ENCODE peak calls at places on chromosomes 12 and 14, in six cellular contexts. E is mammary epithelial cell, R is stomach, W is foreskin keratinocyte, X is heart right ventricle, S is OCI-LY7. N is an unnamed sample. For H3K4me1, the result is how much of the 10 kb centered on the place peaks cover.

GRCh38 chr12:104183443-104183842 is 32.1 kb upstream of the TXNRD1 start:
- DNase-seq in X (no peak), W (no peak), S (no peak), E (no peak), R (no peak), N (no peak)

GRCh38 chr12:12592930-12593329 is 18.7 kb upstream of the CREBL2 start:
- DNase-seq in E (no peak), X (no peak), S (no peak), R (no peak), W (no peak), N (no peak)

GRCh38 chr12:103657331-103657730 is 70.3 kb downstream of the STAB2 start:
- DNase-seq in X (no peak), W (peak), R (no peak), S (no peak), E (peak), N (no peak)

GRCh38 chr12:122089080-122089479 is 10.5 kb downstream of the MLXIP start:
- DNase-seq in W (no peak), S (no peak), E (no peak), R (no peak), X (no peak), N (no peak)

GRCh38 chr12:40622246-40622838 is 69.9 kb upstream of the CNTN1 start:
- DNase-seq in S (peak), E (peak), R (peak), X (peak), W (peak), N (no peak)

GRCh38 chr12:105935981-105936380 is 202.8 kb downstream of the NUAK1 start:
- DNase-seq in W (no peak), E (peak), X (no peak), R (no peak), S (no peak), N (no peak)

GRCh38 chr14:88877192-88877591 is 52.7 kb downstream of the TTC8 start:
- DNase-seq in S (no peak), E (no peak), W (no peak), X (no peak), R (no peak), N (no peak)

GRCh38 chr12:6551063-6551461 is 4.8 kb downstream of the IFFO1 start:
- DNase-seq in R (no peak), S (no peak), W (no peak), E (no peak), X (peak), N (peak)

GRCh38 chr12:79911889-79912656 is 22.8 kb downstream of the PPP1R12A start:
- DNase-seq in S (no peak), W (no peak), R (no peak), X (no peak), E (peak), N (no peak)

GRCh38 chr12:52246720-52247621 is 13.9 kb downstream of the KRT7 start:
- DNase-seq in W (no peak), X (no peak), R (peak), S (no peak), E (no peak), N (peak)
- H3K4me1 ChIP-seq in W (under half), X (under half), R (half or more), S (under half), E (under half), N (half or more)

DNA sequence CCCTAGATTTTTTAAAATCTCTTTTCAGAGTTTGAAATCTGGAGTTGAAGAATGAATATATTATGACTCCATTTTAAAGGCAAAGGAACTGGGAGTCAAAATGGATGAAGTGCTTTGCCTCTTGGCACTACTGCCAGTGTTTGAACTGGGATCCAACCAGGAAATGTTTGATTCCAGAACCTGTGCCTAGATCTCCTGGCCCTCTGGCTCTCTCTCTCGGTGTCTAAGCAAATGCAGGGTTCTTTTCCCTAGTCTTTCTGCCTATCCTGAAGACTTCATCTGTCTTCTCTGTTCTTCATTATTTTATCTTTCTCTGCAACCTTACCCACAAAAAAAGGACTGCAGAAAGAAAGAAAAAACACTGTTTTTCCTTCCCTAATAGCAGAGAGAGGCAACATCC is 17.0 kb downstream of the BTG1 start:
- DNase-seq in W (no peak), X (no peak), E (no peak), R (no peak), S (no peak), N (no peak)
- H3K4me1 ChIP-seq in W (under half), X (under half), E (under half), R (under half), S (under half), N (under half)

DNA sequence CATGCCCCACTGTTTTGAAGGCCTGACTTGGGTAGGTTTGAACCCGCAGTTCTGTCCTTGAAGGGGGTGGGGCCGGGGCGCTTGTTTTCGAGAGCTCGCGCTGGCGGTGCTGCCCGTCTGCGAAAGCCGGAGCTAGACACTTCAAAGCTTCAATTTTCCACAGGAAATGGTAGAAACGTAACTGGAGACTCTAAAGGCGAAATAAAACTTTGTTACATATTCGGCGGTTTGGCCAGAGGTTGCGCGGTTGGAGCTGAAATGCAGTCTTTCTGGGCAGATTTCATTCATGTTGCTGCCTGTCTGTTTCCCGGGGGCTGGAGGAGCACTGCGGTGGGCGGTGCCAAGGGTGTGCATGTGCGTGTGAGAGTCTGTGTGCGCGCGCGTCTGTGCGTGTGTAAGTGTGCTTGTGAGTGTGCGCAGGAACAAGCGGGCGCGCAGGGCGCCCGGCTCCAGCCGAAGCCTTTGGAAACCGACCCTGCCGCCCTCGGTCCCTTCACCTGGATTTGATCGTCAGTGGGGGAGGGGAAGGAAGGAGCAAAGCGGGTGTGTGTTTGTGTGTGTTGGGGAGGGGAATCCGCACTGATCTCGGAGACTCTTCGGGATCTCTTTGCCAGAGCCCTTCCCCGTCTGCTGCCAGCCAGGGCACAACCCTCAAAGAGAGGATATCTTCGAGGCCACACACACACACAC is 227.7 kb upstream of the CRY1 start:
- DNase-seq in X (no peak), R (no peak), S (no peak), E (peak), W (peak), N (no peak)
- H3K4me1 ChIP-seq in X (under half), R (under half), S (under half), E (under half), W (under half), N (under half)

GRCh38 chr12:48882325-48882687 is 16.6 kb upstream of the RND1 start:
- DNase-seq in S (no peak), X (peak), R (peak), W (no peak), E (no peak), N (no peak)
- H3K4me1 ChIP-seq in S (under half), X (under half), R (under half), W (under half), E (under half), N (under half)

GRCh38 chr14:55101698-55102097 is 27.4 kb upstream of the LGALS3 start:
- DNase-seq in X (no peak), W (no peak), R (no peak), E (no peak), S (no peak), N (no peak)

GRCh38 chr14:55104051-55104954 is 24.7 kb upstream of the LGALS3 start:
- DNase-seq in E (no peak), S (peak), R (no peak), W (no peak), X (no peak), N (no peak)

GRCh38 chr14:55103005-55103640 is 25.9 kb upstream of the LGALS3 start:
- DNase-seq in S (peak), W (peak), R (peak), X (peak), E (peak), N (peak)

GRCh38 chr14:55099741-55100140 is 29.3 kb upstream of the LGALS3 start:
- DNase-seq in R (no peak), S (no peak), X (no peak), W (no peak), E (no peak), N (no peak)

GRCh38 chr14:55102141-55102547 is 26.9 kb upstream of the LGALS3 start:
- DNase-seq in W (peak), E (peak), X (peak), R (peak), S (peak), N (peak)
- H3K4me1 ChIP-seq in W (under half), E (under half), X (half or more), R (under half), S (under half), N (under half)

GRCh38 chr14:105080161-105080560 is 14.9 kb upstream of the GPR132 start:
- DNase-seq in W (no peak), R (no peak), E (no peak), S (no peak), X (no peak), N (no peak)
- H3K4me1 ChIP-seq in W (under half), R (under half), E (under half), S (under half), X (under half), N (under half)

GRCh38 chr12:108690799-108691153 is 40.5 kb downstream of the CORO1C start:
- DNase-seq in X (no peak), S (no peak), R (no peak), E (no peak), W (no peak), N (no peak)
- H3K4me1 ChIP-seq in X (half or more), S (under half), R (under half), E (half or more), W (under half), N (half or more)

DNA sequence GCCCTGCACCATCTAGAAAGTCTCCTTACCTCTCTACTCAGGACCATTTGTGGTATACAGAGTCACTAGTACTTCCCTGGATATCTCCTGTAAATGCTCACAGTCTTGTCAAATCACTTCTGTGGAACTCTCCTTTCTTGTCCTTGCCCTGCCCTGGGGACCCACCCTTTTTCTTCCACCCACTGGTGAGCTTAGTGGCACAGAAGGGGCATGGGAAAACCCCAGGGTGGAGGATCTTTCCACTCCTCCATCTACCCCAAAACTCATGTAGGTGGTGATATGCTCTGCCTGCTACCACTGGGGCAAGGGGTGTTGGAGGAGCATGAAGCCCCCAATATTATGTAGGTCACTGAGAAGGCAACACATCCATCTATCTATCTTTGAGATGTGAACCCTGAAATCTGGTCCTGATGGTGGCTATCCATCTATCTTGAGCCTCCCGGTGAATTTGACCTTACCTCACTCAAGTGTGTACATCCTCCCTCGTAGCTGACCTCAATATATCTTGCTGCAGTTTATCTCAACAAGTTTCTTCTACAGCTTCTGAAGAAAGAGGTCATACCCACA is 943 bp downstream of the TESPA1 start:
- DNase-seq in R (no peak), W (no peak), S (no peak), X (no peak), E (no peak), N (no peak)
- H3K4me1 ChIP-seq in R (under half), W (under half), S (under half), X (under half), E (under half), N (under half)

GRCh38 chr12:131205534-131205933 is 251.8 kb downstream of the ADGRD1 start:
- DNase-seq in W (no peak), E (no peak), R (no peak), X (no peak), S (no peak), N (no peak)

GRCh38 chr12:131204416-131205311 is 251.0 kb downstream of the ADGRD1 start:
- DNase-seq in S (no peak), R (no peak), E (no peak), X (no peak), W (no peak), N (no peak)

GRCh38 chr12:131199221-131199620 is 245.5 kb downstream of the ADGRD1 start:
- DNase-seq in E (no peak), R (no peak), X (no peak), S (no peak), W (no peak), N (no peak)

GRCh38 chr12:131203666-131204415 is 250.1 kb downstream of the ADGRD1 start:
- DNase-seq in R (no peak), X (no peak), E (no peak), S (no peak), W (no peak), N (no peak)

DNA sequence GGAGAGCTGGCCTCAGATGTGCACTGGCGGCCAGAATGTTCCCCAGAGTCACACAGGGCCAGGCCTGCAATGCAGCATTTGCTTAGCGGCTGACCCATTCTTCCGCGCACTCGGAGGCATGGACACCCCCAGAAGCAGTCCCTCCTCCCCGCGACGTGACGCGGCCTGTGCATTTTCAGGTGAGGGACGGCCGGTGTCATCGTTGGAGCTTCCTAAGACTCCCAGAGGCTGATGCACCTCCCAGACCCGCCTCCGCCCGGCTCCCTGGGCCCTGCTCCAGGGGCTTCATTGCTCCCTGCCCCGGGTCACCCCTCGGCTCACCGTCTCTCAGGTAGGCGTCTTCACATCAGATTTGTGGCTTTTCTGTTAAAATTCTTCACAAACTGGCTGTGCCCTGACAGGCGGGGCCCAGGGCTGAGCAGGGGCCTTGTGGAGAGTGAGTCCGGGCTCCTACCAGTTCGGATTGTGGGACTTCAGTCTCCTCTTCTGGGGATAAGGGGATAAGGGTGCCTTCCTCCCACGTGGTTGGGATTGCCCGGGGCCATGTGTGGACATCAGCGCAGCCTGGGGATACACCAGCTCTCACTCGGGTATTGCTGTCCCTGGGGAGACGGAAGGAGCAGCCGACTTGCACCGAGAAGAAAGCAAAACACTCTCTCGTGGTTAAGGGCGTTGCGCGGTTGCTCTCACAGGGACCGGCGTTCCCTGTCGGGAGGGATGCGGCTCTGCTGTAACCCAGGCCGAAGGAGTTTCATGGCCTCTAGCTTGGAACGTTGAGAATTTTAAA is 249.1 kb downstream of the ADGRD1 start:
- DNase-seq in E (no peak), X (no peak), S (no peak), R (no peak), W (no peak), N (no peak)
- H3K4me1 ChIP-seq in E (under half), X (under half), S (under half), R (under half), W (under half), N (under half)

N was measured in gastrocnemius medialis.